ENCODE peak calls at places on chromosome 11, in four cellular contexts. One of them, this sample, is unnamed. For H3K27me3, the result is how much of the 10 kb centered on the place peaks cover.

GRCh38 chr11:133895551-133895950 is 50.2 kb upstream of the SPATA19 start:
- DNase-seq in dorsolateral prefrontal cortex: no peak
- DNase-seq in GM23248: no peak
- DNase-seq in CD4-positive, CD25-positive, alpha-beta regulatory T cell: no peak
- DNase-seq in this sample: no peak

GRCh38 chr11:10181811-10182210 is 112.2 kb downstream of the SBF2 start:
- DNase-seq in dorsolateral prefrontal cortex: no peak
- DNase-seq in GM23248: peak
- DNase-seq in CD4-positive, CD25-positive, alpha-beta regulatory T cell: no peak
- DNase-seq in this sample: no peak

GRCh38 chr11:21656065-21656464 is 536.8 kb upstream of the ANO5 start:
- DNase-seq in dorsolateral prefrontal cortex: no peak
- DNase-seq in GM23248: no peak
- DNase-seq in CD4-positive, CD25-positive, alpha-beta regulatory T cell: no peak
- DNase-seq in this sample: no peak

GRCh38 chr11:2265396-2265795 is 5.0 kb downstream of the ASCL2 start:
- DNase-seq in dorsolateral prefrontal cortex: no peak
- DNase-seq in GM23248: no peak
- DNase-seq in CD4-positive, CD25-positive, alpha-beta regulatory T cell: no peak
- DNase-seq in this sample: no peak

GRCh38 chr11:118064956-118065355 is 11.9 kb upstream of the TMPRSS4 start:
- DNase-seq in dorsolateral prefrontal cortex: no peak
- DNase-seq in GM23248: no peak
- DNase-seq in CD4-positive, CD25-positive, alpha-beta regulatory T cell: no peak
- DNase-seq in this sample: no peak

GRCh38 chr11:117743121-117743815 is 53.7 kb downstream of the DSCAML1 start:
- DNase-seq in dorsolateral prefrontal cortex: peak
- DNase-seq in GM23248: no peak
- DNase-seq in CD4-positive, CD25-positive, alpha-beta regulatory T cell: no peak
- DNase-seq in this sample: no peak

GRCh38 chr11:8018742-8019631 is 31.9 kb downstream of the EIF3F start:
- DNase-seq in dorsolateral prefrontal cortex: peak
- DNase-seq in GM23248: peak
- DNase-seq in CD4-positive, CD25-positive, alpha-beta regulatory T cell: peak
- DNase-seq in this sample: peak

GRCh38 chr11:62879554-62879953 is 1.1 kb upstream of the SLC3A2 start:
- DNase-seq in dorsolateral prefrontal cortex: no peak
- DNase-seq in GM23248: peak
- DNase-seq in CD4-positive, CD25-positive, alpha-beta regulatory T cell: no peak
- DNase-seq in this sample: no peak

GRCh38 chr11:3616721-3617460 is 24.9 kb downstream of the ART5 start:
- DNase-seq in dorsolateral prefrontal cortex: no peak
- DNase-seq in GM23248: no peak
- DNase-seq in CD4-positive, CD25-positive, alpha-beta regulatory T cell: no peak
- DNase-seq in this sample: no peak

GRCh38 chr11:90434858-90435257 is 212.0 kb upstream of the CHORDC1 start:
- DNase-seq in dorsolateral prefrontal cortex: no peak
- DNase-seq in GM23248: no peak
- DNase-seq in CD4-positive, CD25-positive, alpha-beta regulatory T cell: no peak
- DNase-seq in this sample: no peak

GRCh38 chr11:61354208-61354607 is 7.5 kb downstream of the CYB561A3 start:
- DNase-seq in dorsolateral prefrontal cortex: no peak
- DNase-seq in GM23248: no peak
- DNase-seq in CD4-positive, CD25-positive, alpha-beta regulatory T cell: no peak
- DNase-seq in this sample: no peak

GRCh38 chr11:74949748-74950127 is 672 bp downstream of the SPCS2 start:
- DNase-seq in dorsolateral prefrontal cortex: no peak
- DNase-seq in GM23248: peak
- DNase-seq in CD4-positive, CD25-positive, alpha-beta regulatory T cell: no peak
- DNase-seq in this sample: no peak

GRCh38 chr11:69642913-69643632 is 2.1 kb downstream of the CCND1 start:
- DNase-seq in dorsolateral prefrontal cortex: no peak
- DNase-seq in GM23248: peak
- DNase-seq in CD4-positive, CD25-positive, alpha-beta regulatory T cell: peak
- DNase-seq in this sample: peak

GRCh38 chr11:17457361-17458104 is 19.1 kb downstream of the ABCC8 start:
- DNase-seq in dorsolateral prefrontal cortex: no peak
- DNase-seq in GM23248: no peak
- DNase-seq in CD4-positive, CD25-positive, alpha-beta regulatory T cell: no peak
- DNase-seq in this sample: no peak

GRCh38 chr11:65132988-65133700 is 1.2 kb downstream of the SYVN1 start:
- DNase-seq in dorsolateral prefrontal cortex: no peak
- DNase-seq in GM23248: peak
- DNase-seq in CD4-positive, CD25-positive, alpha-beta regulatory T cell: no peak
- DNase-seq in this sample: no peak

GRCh38 chr11:22875869-22876473 is 15.7 kb upstream of the CCDC179 start:
- DNase-seq in dorsolateral prefrontal cortex: no peak
- DNase-seq in GM23248: peak
- DNase-seq in CD4-positive, CD25-positive, alpha-beta regulatory T cell: peak
- DNase-seq in this sample: peak

GRCh38 chr11:119093951-119094815 is 7.5 kb downstream of the DPAGT1 start:
- DNase-seq in dorsolateral prefrontal cortex: no peak
- DNase-seq in GM23248: peak
- DNase-seq in CD4-positive, CD25-positive, alpha-beta regulatory T cell: peak
- DNase-seq in this sample: peak

GRCh38 chr11:69238562-69239319 is 55.2 kb upstream of the MYEOV start:
- DNase-seq in dorsolateral prefrontal cortex: no peak
- DNase-seq in GM23248: no peak
- DNase-seq in CD4-positive, CD25-positive, alpha-beta regulatory T cell: no peak
- DNase-seq in this sample: no peak

GRCh38 chr11:69744435-69744834 is 30.7 kb downstream of the FGF4 start:
- DNase-seq in dorsolateral prefrontal cortex: no peak
- DNase-seq in GM23248: no peak
- DNase-seq in CD4-positive, CD25-positive, alpha-beta regulatory T cell: no peak
- DNase-seq in this sample: no peak

GRCh38 chr11:58805065-58805464 is 39.4 kb downstream of the GLYATL2 start:
- DNase-seq in dorsolateral prefrontal cortex: no peak
- DNase-seq in GM23248: peak
- DNase-seq in CD4-positive, CD25-positive, alpha-beta regulatory T cell: no peak
- DNase-seq in this sample: no peak

GRCh38 chr11:62459080-62459479 is 40.2 kb downstream of the SCGB1A1 start:
- DNase-seq in dorsolateral prefrontal cortex: no peak
- DNase-seq in GM23248: peak
- DNase-seq in CD4-positive, CD25-positive, alpha-beta regulatory T cell: no peak
- DNase-seq in this sample: no peak

GRCh38 chr11:67054851-67055523 is 1.7 kb upstream of the RHOD start:
- DNase-seq in dorsolateral prefrontal cortex: no peak
- DNase-seq in GM23248: peak
- DNase-seq in CD4-positive, CD25-positive, alpha-beta regulatory T cell: no peak
- DNase-seq in this sample: no peak

GRCh38 chr11:118437736-118438125 is 1.4 kb downstream of the KMT2A start:
- DNase-seq in dorsolateral prefrontal cortex: no peak
- DNase-seq in GM23248: peak
- DNase-seq in CD4-positive, CD25-positive, alpha-beta regulatory T cell: peak
- DNase-seq in this sample: peak

GRCh38 chr11:42013656-42014201 is 554.3 kb upstream of the LRRC4C start:
- DNase-seq in dorsolateral prefrontal cortex: no peak
- DNase-seq in GM23248: no peak
- DNase-seq in CD4-positive, CD25-positive, alpha-beta regulatory T cell: no peak
- DNase-seq in this sample: no peak

GRCh38 chr11:83249445-83249844 is 36.7 kb downstream of the CCDC90B start:
- DNase-seq in dorsolateral prefrontal cortex: no peak
- DNase-seq in GM23248: no peak
- DNase-seq in CD4-positive, CD25-positive, alpha-beta regulatory T cell: no peak
- DNase-seq in this sample: no peak

GRCh38 chr11:27444801-27445215 is 27.8 kb downstream of the LGR4 start:
- DNase-seq in dorsolateral prefrontal cortex: no peak
- DNase-seq in GM23248: no peak
- DNase-seq in CD4-positive, CD25-positive, alpha-beta regulatory T cell: no peak
- DNase-seq in this sample: no peak

GRCh38 chr11:95593101-95593500 is 196.5 kb downstream of the FAM76B start:
- DNase-seq in dorsolateral prefrontal cortex: peak
- DNase-seq in GM23248: peak
- DNase-seq in CD4-positive, CD25-positive, alpha-beta regulatory T cell: no peak
- DNase-seq in this sample: no peak

GRCh38 chr11:66106786-66107599 is 36.9 kb downstream of the PACS1 start:
- DNase-seq in dorsolateral prefrontal cortex: no peak
- DNase-seq in GM23248: peak
- DNase-seq in CD4-positive, CD25-positive, alpha-beta regulatory T cell: no peak
- DNase-seq in this sample: no peak

GRCh38 chr11:120667281-120667680 is 155.7 kb downstream of the GRIK4 start:
- DNase-seq in dorsolateral prefrontal cortex: peak
- DNase-seq in GM23248: peak
- DNase-seq in CD4-positive, CD25-positive, alpha-beta regulatory T cell: no peak
- DNase-seq in this sample: no peak

GRCh38 chr11:63923319-63923718 is 6.4 kb upstream of the RCOR2 start:
- DNase-seq in dorsolateral prefrontal cortex: no peak
- DNase-seq in GM23248: no peak
- DNase-seq in CD4-positive, CD25-positive, alpha-beta regulatory T cell: no peak
- DNase-seq in this sample: no peak

GRCh38 chr11:63920870-63921417 is 4.0 kb upstream of the RCOR2 start:
- DNase-seq in dorsolateral prefrontal cortex: no peak
- DNase-seq in GM23248: no peak
- DNase-seq in CD4-positive, CD25-positive, alpha-beta regulatory T cell: no peak
- DNase-seq in this sample: peak

GRCh38 chr11:63920126-63920869 is 3.3 kb upstream of the RCOR2 start:
- DNase-seq in dorsolateral prefrontal cortex: peak
- DNase-seq in GM23248: peak
- DNase-seq in CD4-positive, CD25-positive, alpha-beta regulatory T cell: no peak
- DNase-seq in this sample: no peak

GRCh38 chr11:63919267-63920125 is 2.5 kb upstream of the RCOR2 start:
- DNase-seq in dorsolateral prefrontal cortex: peak
- DNase-seq in GM23248: peak
- DNase-seq in CD4-positive, CD25-positive, alpha-beta regulatory T cell: no peak
- DNase-seq in this sample: no peak

GRCh38 chr11:63922673-63923192 is 5.8 kb upstream of the RCOR2 start:
- DNase-seq in dorsolateral prefrontal cortex: no peak
- DNase-seq in GM23248: no peak
- DNase-seq in CD4-positive, CD25-positive, alpha-beta regulatory T cell: no peak
- DNase-seq in this sample: no peak
- H3K27me3 ChIP-seq in dorsolateral prefrontal cortex: under half
- H3K27me3 ChIP-seq in GM23248: under half
- H3K27me3 ChIP-seq in CD4-positive, CD25-positive, alpha-beta regulatory T cell: under half
- H3K27me3 ChIP-seq in this sample: under half

DNA sequence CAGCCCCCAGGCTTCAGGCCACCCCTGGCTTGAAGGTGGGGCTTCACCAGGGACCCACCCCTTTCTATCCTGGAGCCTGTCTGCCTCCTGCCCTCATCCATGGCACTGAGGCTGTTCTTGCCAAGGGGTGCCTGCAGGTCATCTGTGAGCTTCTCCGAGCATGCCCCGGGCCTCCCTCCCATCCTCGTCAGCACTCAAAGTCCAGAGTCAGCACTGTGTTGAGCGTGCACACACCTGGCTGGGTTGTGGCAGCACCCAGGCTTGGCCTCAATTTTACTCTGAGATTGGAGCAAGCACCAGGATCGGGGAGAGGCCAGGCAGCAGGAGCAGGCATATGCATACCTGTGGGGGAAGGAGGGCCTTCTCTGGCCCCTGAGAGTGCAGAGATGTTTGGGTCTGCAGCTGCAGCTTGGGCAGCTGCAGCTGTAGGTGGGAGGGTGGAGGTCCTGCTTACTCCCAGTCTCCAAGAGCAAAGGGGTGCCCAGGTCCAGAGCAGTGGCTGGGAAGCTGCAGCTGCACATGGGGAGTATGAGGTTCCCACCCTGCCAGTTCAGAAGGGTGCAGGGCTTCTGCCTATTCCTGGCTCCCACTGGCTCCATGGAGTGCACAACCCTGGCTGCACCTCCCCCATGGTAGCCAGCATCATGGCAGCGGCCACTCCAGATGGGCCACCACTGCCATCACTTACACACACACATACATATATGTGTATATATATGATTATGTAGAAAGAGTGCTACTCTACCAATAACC is 488.7 kb downstream of the JRKL start:
- DNase-seq in dorsolateral prefrontal cortex: no peak
- DNase-seq in GM23248: no peak
- DNase-seq in CD4-positive, CD25-positive, alpha-beta regulatory T cell: no peak
- DNase-seq in this sample: no peak
- H3K27me3 ChIP-seq in dorsolateral prefrontal cortex: under half
- H3K27me3 ChIP-seq in GM23248: under half
- H3K27me3 ChIP-seq in CD4-positive, CD25-positive, alpha-beta regulatory T cell: under half
- H3K27me3 ChIP-seq in this sample: under half

DNA sequence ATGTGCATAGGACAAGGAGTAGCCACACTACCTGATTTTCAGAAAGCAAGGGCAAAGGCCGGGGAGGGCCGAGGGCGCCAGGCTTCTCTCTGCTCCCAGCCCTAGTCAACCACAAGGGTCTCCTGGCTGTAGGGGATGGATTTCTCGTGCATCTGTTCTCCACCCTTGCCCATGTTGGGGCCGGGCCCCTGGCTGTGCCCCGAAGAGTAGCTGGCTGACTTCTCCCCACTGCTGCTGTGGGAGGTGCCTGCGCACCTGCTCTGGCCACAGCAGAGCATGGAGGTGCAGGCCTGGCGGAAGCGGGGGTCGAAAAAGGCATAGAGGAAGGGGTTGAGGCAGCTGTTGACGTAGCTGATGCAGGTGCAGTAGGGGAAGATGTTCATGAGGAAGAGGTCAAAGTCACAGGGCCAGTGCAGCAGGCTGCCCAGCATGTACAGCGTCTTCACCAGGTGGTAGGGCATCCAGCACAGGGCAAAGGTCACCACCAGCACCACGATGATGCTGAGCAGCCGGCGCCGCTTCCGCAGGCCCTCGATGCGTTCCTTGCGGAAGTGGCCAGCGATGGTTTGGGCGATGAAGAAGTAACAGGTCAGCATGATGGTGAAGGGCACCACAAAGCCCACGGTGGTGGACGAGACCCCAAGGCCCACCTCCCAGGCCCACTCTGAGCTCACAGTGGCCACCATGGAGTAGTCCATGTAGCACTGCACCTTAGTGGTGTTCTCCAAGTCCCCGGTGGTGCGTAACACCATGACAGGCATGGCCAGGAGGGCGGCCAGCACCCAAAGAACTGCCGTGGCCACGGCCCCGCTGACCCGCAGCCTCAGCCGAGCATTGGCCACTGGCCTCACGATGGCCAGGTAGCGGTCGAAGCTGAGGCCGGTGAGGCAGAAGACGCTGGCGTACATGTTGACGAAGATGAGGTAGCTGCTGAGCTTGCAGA is 1.0 kb downstream of the APLNR start:
- DNase-seq in dorsolateral prefrontal cortex: no peak
- DNase-seq in GM23248: no peak
- DNase-seq in CD4-positive, CD25-positive, alpha-beta regulatory T cell: no peak
- DNase-seq in this sample: no peak
- H3K27me3 ChIP-seq in dorsolateral prefrontal cortex: under half
- H3K27me3 ChIP-seq in GM23248: under half
- H3K27me3 ChIP-seq in CD4-positive, CD25-positive, alpha-beta regulatory T cell: under half
- H3K27me3 ChIP-seq in this sample: under half

DNA sequence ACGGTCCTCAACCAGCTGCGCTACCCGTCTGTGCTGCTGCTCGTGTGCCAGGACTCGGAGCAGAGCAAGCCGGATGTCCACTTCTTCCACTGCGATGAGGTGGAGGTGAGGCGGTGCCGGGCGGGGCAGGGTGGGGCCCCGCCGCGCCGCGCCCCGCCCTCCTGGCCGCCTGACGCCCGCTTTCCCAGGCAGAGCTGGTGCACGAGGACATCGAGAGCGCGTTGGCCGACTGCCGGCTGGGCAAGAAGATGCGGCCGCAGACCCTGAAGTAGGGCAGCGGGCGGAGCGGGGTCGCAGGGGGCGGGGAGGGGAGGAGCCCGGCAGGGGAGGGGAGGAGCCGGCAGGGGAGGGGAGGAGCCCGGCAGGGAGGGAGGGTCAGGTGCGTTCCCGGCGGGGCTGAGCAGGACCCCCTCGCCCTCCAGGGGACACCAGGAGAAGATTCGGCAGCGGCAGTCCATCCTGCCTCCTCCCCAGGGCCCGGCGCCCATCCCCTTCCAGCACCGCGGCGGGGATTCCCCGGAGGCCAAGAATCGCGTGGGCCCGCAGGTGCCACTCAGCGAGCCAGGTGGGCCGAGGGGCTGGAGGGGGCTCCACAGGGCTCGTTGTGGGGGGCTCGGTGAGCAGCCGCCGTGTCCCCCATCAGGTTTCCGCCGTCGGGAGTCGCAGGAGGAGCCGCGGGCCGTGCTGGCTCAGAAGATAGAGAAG is 14.8 kb downstream of the EPS8L2 start:
- DNase-seq in dorsolateral prefrontal cortex: no peak
- DNase-seq in GM23248: no peak
- DNase-seq in CD4-positive, CD25-positive, alpha-beta regulatory T cell: peak
- DNase-seq in this sample: no peak
- H3K27me3 ChIP-seq in dorsolateral prefrontal cortex: under half
- H3K27me3 ChIP-seq in GM23248: under half
- H3K27me3 ChIP-seq in CD4-positive, CD25-positive, alpha-beta regulatory T cell: under half
- H3K27me3 ChIP-seq in this sample: under half

This sample was measured in CD8-positive, alpha-beta T cell.